ENCODE peak calls at places on chromosomes 7 and 10, in nine cellular contexts. S, W, J, E, M, I, F, A and H are unnamed samples.

GRCh38 chr7:99244942-99245341 is 27.7 kb upstream of the MYH16 start:
- DNase-seq in S (no peak), W (no peak), J (no peak), E (peak), M (no peak), I (peak), F (peak), A (no peak), H (no peak)

GRCh38 chr10:11301571-11302111 is 284.0 kb downstream of the CELF2 start:
- DNase-seq in S (no peak), W (no peak), J (no peak), E (no peak), M (no peak), I (no peak), F (no peak), A (no peak), H (no peak)

GRCh38 chr10:94583164-94583563 is 37.6 kb downstream of the HELLS start:
- DNase-seq in S (no peak), W (no peak), J (no peak), E (no peak), M (no peak), I (no peak), F (no peak), A (no peak), H (no peak)

GRCh38 chr7:23468721-23469149 is 1.6 kb downstream of the IGF2BP3 start:
- DNase-seq in S (no peak), W (no peak), J (no peak), E (no peak), M (peak), I (peak), F (peak), A (no peak), H (no peak)

GRCh38 chr7:148045521-148045920 is 545.0 kb upstream of the C7orf33 start:
- DNase-seq in S (no peak), W (no peak), J (peak), E (no peak), M (no peak), I (no peak), F (no peak), A (no peak), H (no peak)

GRCh38 chr10:4671451-4672145 is 154.4 kb upstream of the AKR1E2 start:
- DNase-seq in S (no peak), W (no peak), J (no peak), E (no peak), M (no peak), I (peak), F (no peak), A (no peak), H (no peak)

GRCh38 chr10:34145751-34146150 is 669.3 kb downstream of the PARD3 start:
- DNase-seq in S (no peak), W (no peak), J (no peak), E (no peak), M (no peak), I (peak), F (peak), A (no peak), H (no peak)

GRCh38 chr7:48087349-48087748 is 1.7 kb upstream of the UPP1 start:
- DNase-seq in S (no peak), W (no peak), J (no peak), E (no peak), M (no peak), I (peak), F (peak), A (no peak), H (no peak)

GRCh38 chr7:37930226-37930948 is 9.9 kb downstream of the EPDR1 start:
- DNase-seq in S (no peak), W (no peak), J (no peak), E (no peak), M (no peak), I (peak), F (peak), A (no peak), H (peak)

GRCh38 chr7:156554488-156554887 is 86.1 kb upstream of the RNF32 start:
- DNase-seq in S (no peak), W (no peak), J (no peak), E (no peak), M (no peak), I (no peak), F (no peak), A (no peak), H (no peak)

GRCh38 chr10:49652416-49653385 is 26.8 kb upstream of the C10orf53 start:
- DNase-seq in S (no peak), W (no peak), J (no peak), E (no peak), M (no peak), I (no peak), F (no peak), A (no peak), H (no peak)

GRCh38 chr7:106283831-106284515 is 810 bp downstream of the NAMPT start:
- DNase-seq in S (no peak), W (peak), J (peak), E (peak), M (peak), I (peak), F (peak), A (peak), H (no peak)

GRCh38 chr7:7090460-7090859 is 91.9 kb upstream of the C1GALT1 start:
- DNase-seq in S (no peak), W (no peak), J (no peak), E (no peak), M (no peak), I (no peak), F (no peak), A (no peak), H (no peak)

DNA sequence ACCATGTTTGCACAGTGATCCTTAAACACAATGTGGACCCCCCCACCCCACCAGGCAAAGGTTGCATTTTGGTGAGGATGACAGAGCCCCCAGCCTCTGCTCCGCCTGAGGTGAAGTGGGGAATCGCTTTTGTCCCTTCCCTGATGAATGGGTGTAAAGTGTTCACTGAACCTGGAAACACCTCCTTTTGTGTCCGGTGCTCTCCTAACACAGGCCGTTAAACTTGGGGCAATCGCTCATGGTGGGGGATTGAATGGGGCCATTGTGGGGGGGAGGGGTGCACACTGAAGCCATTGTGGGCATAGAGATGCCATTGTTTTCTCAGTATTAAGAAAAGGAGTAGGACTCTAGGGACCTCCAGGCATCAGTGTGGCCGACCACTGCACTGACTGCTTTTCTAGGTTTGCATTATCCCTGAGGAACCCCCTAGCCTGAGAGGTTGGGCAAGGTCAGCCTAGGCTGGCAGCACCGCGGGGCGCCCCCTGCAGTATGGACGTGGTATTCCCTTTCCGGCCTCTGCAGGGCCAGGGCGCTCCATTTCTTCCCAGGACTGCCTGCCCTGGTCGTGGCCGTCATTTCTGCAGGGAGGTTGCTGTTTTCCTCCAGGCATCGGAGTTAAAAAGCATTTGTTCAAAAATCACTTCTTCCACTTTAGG is 158.3 kb downstream of the TCF7L2 start:
- DNase-seq in S (no peak), W (no peak), J (no peak), E (peak), M (no peak), I (no peak), F (no peak), A (peak), H (no peak)
- TF ChIP-seq CTCF in S (peak), W (peak), J (no peak), E (peak), M (peak), I (peak), F (peak), A (peak), H (peak)

DNA sequence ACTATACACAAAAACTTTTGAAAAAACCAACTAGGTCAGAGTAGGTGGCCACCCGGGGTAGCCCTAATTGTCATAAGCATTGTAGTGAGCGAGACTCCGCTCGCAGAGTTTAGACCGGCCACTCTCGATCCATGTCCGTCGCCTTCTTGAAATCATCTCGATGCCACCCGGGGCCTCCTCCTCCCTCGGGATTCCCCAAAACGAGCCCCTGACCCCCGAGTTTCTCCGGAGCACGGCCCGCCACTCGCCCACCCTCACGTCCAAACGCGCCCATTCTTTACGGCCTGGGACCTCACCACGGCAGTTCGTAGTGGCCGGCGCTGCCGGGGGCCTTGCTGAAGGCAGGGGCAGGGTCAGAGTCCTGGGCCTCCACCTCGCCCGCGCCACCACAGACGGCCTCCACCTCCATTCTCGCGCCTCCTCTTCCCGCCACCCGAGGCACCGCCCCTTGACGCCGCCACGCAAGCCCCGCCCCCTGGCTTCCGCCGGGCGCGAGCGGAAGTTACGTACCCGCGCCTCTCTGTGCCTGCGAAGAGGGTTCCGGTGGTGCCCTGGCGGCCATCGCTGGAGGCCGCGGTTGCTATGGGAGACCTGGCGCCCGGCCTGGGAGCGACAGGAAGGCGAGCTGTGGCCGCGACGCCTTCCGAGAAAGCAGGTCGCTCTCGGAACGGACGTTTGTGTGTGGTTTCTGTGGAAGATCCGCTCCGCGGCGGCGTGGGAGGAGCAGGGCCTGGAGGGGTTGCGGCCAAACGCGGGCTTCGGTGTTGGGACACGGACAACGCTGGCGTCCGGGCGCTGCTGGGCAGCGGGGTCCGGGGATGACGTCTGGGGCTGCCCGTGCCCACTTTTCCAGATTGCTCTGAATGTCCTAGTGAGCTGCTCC is at the start of gene RFC2:
- DNase-seq in S (peak), W (peak), J (peak), E (peak), M (peak), I (peak), F (peak), A (peak), H (peak)
- TF ChIP-seq CTCF in S (peak), W (peak), J (peak), E (peak), M (peak), I (peak), F (peak), A (peak), H (peak)

GRCh38 chr7:117019287-117019686 is 66.0 kb downstream of the ST7 start:
- DNase-seq in S (no peak), W (no peak), J (no peak), E (no peak), M (no peak), I (no peak), F (no peak), A (no peak), H (no peak)
- TF ChIP-seq CTCF in S (no peak), W (no peak), J (no peak), E (no peak), M (no peak), I (no peak), F (no peak), A (no peak), H (no peak)

DNA sequence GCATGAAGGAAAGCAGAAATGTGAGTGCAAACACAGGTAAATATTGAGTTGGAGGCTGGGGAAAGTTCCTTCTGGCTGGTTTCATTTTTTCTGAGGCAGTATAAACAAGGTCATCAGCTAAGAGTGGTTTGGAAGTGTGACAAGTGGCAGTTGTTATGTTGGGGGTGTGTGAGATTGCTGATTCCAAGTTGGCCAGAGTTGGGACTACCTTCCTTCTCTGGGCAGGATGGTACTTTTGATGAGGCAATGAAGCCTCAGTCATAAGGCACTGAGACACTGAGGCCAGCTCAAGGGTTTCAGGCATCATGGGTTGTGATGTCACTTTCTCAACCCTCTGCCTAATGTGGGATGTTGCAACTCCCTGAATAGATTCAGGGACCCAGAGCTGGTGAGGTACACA is 8.2 kb upstream of the PTTG1IP2 start:
- DNase-seq in S (no peak), W (no peak), J (peak), E (no peak), M (no peak), I (peak), F (peak), A (no peak), H (no peak)
- TF ChIP-seq CTCF in S (no peak), W (no peak), J (no peak), E (no peak), M (no peak), I (no peak), F (no peak), A (no peak), H (no peak)

DNA sequence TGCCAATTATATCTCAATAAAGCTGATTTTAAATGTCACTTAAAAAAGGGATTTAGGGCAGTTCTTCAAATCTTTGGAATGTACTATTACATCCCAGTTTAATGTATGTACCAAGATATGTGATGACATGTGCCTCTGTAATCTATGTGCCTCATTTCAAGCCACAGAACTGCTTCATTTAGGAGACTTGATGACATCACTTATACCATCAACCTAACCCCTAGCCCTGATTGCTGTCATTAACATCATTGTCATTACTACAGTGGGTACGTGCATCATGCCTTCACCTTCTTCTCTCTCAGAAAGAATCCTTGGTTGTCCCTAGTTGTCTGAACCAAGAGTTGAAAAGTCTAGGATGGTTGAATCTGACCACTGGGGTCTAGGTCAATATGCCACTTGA is 134.3 kb upstream of the RAB11FIP2 start:
- DNase-seq in S (no peak), W (no peak), J (no peak), E (no peak), M (no peak), I (no peak), F (no peak), A (no peak), H (no peak)
- TF ChIP-seq CTCF in S (no peak), W (no peak), J (no peak), E (no peak), M (no peak), I (no peak), F (no peak), A (no peak), H (no peak)